ENCODE peak calls at places on chromosome 17, in six cellular contexts. Z is stimulated activated naive CD4-positive, alpha-beta T cell treated with Interleukin-2 at 50 U/mL for 16 hours; T is T-cell; I is HFFc6; A is amygdala; L is effector CD4-positive, alpha-beta T cell. E is an unnamed sample.

GRCh38 chr17:32504166-32504990 is 17.6 kb downstream of the CDK5R1 start:
- DNase-seq in Z (no peak), T (no peak), I (peak), A (no peak), L (no peak), E (no peak)

GRCh38 chr17:21573961-21574610 is 118.2 kb upstream of the KCNJ18 start:
- DNase-seq in Z (no peak), T (peak), I (no peak), A (peak), L (peak), E (peak)

GRCh38 chr17:1237471-1237870 is 32.8 kb upstream of the BHLHA9 start:
- DNase-seq in Z (no peak), T (no peak), I (no peak), A (no peak), L (no peak), E (no peak)

GRCh38 chr17:76050226-76051070 is 21.9 kb downstream of the SRP68 start:
- DNase-seq in Z (no peak), T (no peak), I (no peak), A (no peak), L (no peak), E (no peak)

GRCh38 chr17:4530799-4531730 is 24.1 kb downstream of the MYBBP1A start:
- DNase-seq in Z (no peak), T (no peak), I (no peak), A (no peak), L (no peak), E (no peak)

GRCh38 chr17:76935331-76935730 is 67.1 kb downstream of the MGAT5B start:
- DNase-seq in Z (no peak), T (no peak), I (peak), A (no peak), L (no peak), E (no peak)

GRCh38 chr17:78538033-78538776 is 39.0 kb downstream of the DNAH17 start:
- DNase-seq in Z (no peak), T (no peak), I (no peak), A (no peak), L (no peak), E (no peak)

GRCh38 chr17:80798595-80799552 is 192.8 kb upstream of the CHMP6 start:
- DNase-seq in Z (no peak), T (no peak), I (no peak), A (no peak), L (no peak), E (no peak)

GRCh38 chr17:42200702-42201101 is 6.4 kb upstream of the GHDC start:
- DNase-seq in Z (no peak), T (no peak), I (no peak), A (no peak), L (no peak), E (no peak)

GRCh38 chr17:82407255-82407654 is 10.9 kb upstream of the HEXD start:
- DNase-seq in Z (no peak), T (no peak), I (no peak), A (no peak), L (no peak), E (no peak)

GRCh38 chr17:83122834-83123233 is 43.4 kb downstream of the METRNL start:
- DNase-seq in Z (no peak), T (no peak), I (no peak), A (no peak), L (no peak), E (no peak)

GRCh38 chr17:40065041-40065770 is 2.4 kb downstream of the THRA start:
- DNase-seq in Z (no peak), T (no peak), I (peak), A (no peak), L (no peak), E (peak)

GRCh38 chr17:312476-313148 is 40.0 kb downstream of the RPH3AL start:
- DNase-seq in Z (no peak), T (no peak), I (no peak), A (no peak), L (no peak), E (no peak)

GRCh38 chr17:67056746-67057490 is 12.6 kb downstream of the CACNG1 start:
- DNase-seq in Z (no peak), T (no peak), I (no peak), A (no peak), L (no peak), E (no peak)

GRCh38 chr17:49729074-49729473 is 21.3 kb upstream of the SLC35B1 start:
- DNase-seq in Z (no peak), T (no peak), I (no peak), A (no peak), L (no peak), E (no peak)

GRCh38 chr17:35981908-35982330 is 622 bp upstream of the CCL16 start:
- DNase-seq in Z (no peak), T (no peak), I (no peak), A (no peak), L (no peak), E (no peak)

GRCh38 chr17:36728030-36728991 is 126.9 kb downstream of the MRM1 start:
- DNase-seq in Z (peak), T (no peak), I (no peak), A (no peak), L (no peak), E (no peak)

GRCh38 chr17:11935734-11936406 is 61.4 kb downstream of the ZNF18 start:
- DNase-seq in Z (no peak), T (no peak), I (peak), A (no peak), L (no peak), E (no peak)

GRCh38 chr17:16442141-16442540 is 26.8 kb downstream of the TRPV2 start:
- DNase-seq in Z (no peak), T (no peak), I (no peak), A (no peak), L (no peak), E (no peak)

GRCh38 chr17:35051579-35052239 is 11.8 kb downstream of the RFFL start:
- DNase-seq in Z (no peak), T (no peak), I (no peak), A (no peak), L (no peak), E (no peak)

GRCh38 chr17:41802961-41803682 is 8.6 kb downstream of the P3H4 start:
- DNase-seq in Z (no peak), T (no peak), I (no peak), A (no peak), L (no peak), E (no peak)

GRCh38 chr17:48310748-48311213 is 119.2 kb downstream of the SKAP1 start:
- DNase-seq in Z (no peak), T (no peak), I (no peak), A (no peak), L (no peak), E (no peak)

GRCh38 chr17:34390649-34391048 is 27.6 kb upstream of the CCL1 start:
- DNase-seq in Z (no peak), T (no peak), I (no peak), A (no peak), L (no peak), E (no peak)

GRCh38 chr17:57338257-57338919 is 82.1 kb downstream of the MSI2 start:
- DNase-seq in Z (no peak), T (no peak), I (no peak), A (no peak), L (no peak), E (no peak)

GRCh38 chr17:4393806-4394205 is 27.3 kb upstream of the UBE2G1 start:
- DNase-seq in Z (no peak), T (no peak), I (no peak), A (no peak), L (no peak), E (no peak)

E was measured in hypothalamus.